ENCODE peak calls at places on chromosomes 13 and 19, in five cellular contexts. D, M, U, X and O are unnamed samples. For H3K4me1, the result is how much of the 10 kb centered on the place peaks cover.

GRCh38 chr13:48818495-48818961 is 157.2 kb upstream of the FNDC3A start:
- DNase-seq in D (no peak), M (no peak), U (no peak), X (no peak), O (no peak)

GRCh38 chr13:29436291-29436690 is 159.2 kb downstream of the SLC7A1 start:
- DNase-seq in D (no peak), M (no peak), U (no peak), X (no peak), O (no peak)

GRCh38 chr13:73417012-73417615 is 358.3 kb downstream of the KLF5 start:
- DNase-seq in D (no peak), M (no peak), U (no peak), X (peak), O (no peak)

GRCh38 chr19:12969292-12969988 is at the start of gene DAND5:
- DNase-seq in D (no peak), M (peak), U (no peak), X (peak), O (no peak)

GRCh38 chr13:100533588-100534041 is 55.0 kb downstream of the GGACT start:
- DNase-seq in D (no peak), M (no peak), U (no peak), X (no peak), O (no peak)

GRCh38 chr19:34662919-34663318 is 14.0 kb downstream of the SCGB2B2 start:
- DNase-seq in D (peak), M (no peak), U (no peak), X (no peak), O (no peak)

GRCh38 chr13:29583073-29583785 is 12.3 kb downstream of the SLC7A1 start:
- DNase-seq in D (no peak), M (no peak), U (no peak), X (peak), O (no peak)

GRCh38 chr13:20128459-20128927 is 32.4 kb downstream of the GJA3 start:
- DNase-seq in D (no peak), M (no peak), U (no peak), X (peak), O (no peak)

GRCh38 chr13:83121904-83122303 is 760.4 kb downstream of the SLITRK1 start:
- DNase-seq in D (no peak), M (no peak), U (no peak), X (no peak), O (no peak)

GRCh38 chr19:21603431-21604153 is 98.2 kb downstream of the ZNF429 start:
- DNase-seq in D (no peak), M (no peak), U (no peak), X (no peak), O (no peak)

GRCh38 chr19:33388231-33388816 is 14.8 kb downstream of the CEBPG start:
- DNase-seq in D (no peak), M (no peak), U (no peak), X (no peak), O (peak)

GRCh38 chr19:55590109-55590508 is 9.2 kb downstream of the FIZ1 start:
- DNase-seq in D (no peak), M (no peak), U (no peak), X (no peak), O (no peak)

GRCh38 chr13:77732287-77732686 is 34.8 kb downstream of the SLAIN1 start:
- DNase-seq in D (no peak), M (no peak), U (no peak), X (no peak), O (no peak)

GRCh38 chr13:79096099-79096498 is 310.0 kb downstream of the RBM26 start:
- DNase-seq in D (no peak), M (no peak), U (no peak), X (no peak), O (no peak)
- H3K4me1 ChIP-seq in D (under half), M (under half), U (under half), X (under half), O (under half)

DNA sequence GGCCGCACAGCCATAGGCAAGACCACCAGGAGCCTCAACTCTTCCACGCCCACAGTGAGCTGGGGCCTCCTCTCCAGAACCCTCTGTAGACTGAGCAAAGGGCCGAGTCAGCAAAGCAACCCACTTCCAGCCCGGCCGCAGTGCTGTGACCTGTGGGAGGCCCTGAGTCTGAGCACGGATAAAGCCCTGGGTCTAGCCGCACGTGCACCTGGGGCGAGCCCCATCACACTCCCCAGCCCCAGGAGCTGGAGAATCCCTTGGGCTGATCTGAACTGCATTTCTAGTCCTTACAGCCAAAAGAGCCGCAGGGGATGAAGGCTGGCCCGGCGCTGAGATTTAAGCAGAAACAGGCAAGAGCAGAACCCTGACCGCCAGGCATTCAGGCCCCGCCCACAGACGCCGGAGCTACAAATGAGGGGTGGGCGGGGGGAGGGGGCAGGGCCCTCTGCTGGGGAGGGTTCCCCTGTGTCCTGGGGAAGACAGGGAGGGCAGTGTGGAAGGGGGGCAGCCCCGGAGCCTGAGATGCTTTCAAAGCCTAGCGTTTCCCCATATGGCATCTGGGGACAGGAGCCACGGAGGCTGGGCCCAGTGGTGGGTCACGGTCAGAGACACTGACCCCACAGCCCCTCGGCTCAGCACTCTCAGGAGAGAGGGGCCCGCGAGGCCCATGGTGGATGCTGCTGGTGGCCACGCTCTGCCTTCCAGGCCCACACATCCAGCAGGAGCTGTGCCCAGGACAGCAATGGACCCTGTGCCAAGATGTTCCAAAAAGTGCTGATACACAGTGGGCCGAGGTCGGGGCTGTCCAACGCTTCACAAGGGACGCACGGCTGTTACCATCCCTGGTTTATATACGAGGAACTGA is 4.9 kb downstream of the TMEM259 start:
- DNase-seq in D (no peak), M (no peak), U (no peak), X (no peak), O (peak)
- H3K4me1 ChIP-seq in D (under half), M (half or more), U (under half), X (under half), O (under half)

GRCh38 chr13:44236370-44236769 is 137.3 kb upstream of the SERP2 start:
- DNase-seq in D (no peak), M (no peak), U (peak), X (no peak), O (no peak)

GRCh38 chr13:44232729-44233128 is 140.9 kb upstream of the SERP2 start:
- DNase-seq in D (no peak), M (no peak), U (no peak), X (no peak), O (no peak)

GRCh38 chr13:44237276-44237767 is 136.3 kb upstream of the SERP2 start:
- DNase-seq in D (no peak), M (peak), U (peak), X (peak), O (peak)

GRCh38 chr13:44231786-44232516 is 141.7 kb upstream of the SERP2 start:
- DNase-seq in D (no peak), M (peak), U (peak), X (no peak), O (peak)

DNA sequence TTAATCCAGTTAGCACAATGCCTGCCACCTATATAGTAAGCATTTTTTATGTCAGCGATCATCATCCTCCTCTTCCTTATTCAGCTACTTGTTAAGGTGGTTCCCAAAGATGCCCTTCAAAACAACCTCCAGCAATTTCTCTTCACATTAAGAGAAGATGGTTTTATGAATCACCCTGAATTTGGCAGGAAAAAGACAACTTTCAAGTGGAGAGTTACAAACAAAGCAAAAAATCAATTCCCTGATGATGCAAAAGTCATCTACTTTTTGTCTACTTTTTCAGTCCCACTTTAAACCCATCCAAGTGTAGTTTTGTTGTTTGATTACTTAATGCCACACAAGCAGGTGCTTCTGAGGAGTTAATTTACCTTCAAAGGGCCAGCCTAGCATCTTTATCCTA is 139.1 kb upstream of the SERP2 start:
- DNase-seq in D (no peak), M (no peak), U (no peak), X (no peak), O (no peak)
- H3K4me1 ChIP-seq in D (under half), M (under half), U (under half), X (under half), O (under half)

GRCh38 chr13:80307401-80307987 is 33.4 kb downstream of the SPRY2 start:
- DNase-seq in D (no peak), M (no peak), U (no peak), X (no peak), O (no peak)
- H3K4me1 ChIP-seq in D (under half), M (under half), U (under half), X (under half), O (under half)

DNA sequence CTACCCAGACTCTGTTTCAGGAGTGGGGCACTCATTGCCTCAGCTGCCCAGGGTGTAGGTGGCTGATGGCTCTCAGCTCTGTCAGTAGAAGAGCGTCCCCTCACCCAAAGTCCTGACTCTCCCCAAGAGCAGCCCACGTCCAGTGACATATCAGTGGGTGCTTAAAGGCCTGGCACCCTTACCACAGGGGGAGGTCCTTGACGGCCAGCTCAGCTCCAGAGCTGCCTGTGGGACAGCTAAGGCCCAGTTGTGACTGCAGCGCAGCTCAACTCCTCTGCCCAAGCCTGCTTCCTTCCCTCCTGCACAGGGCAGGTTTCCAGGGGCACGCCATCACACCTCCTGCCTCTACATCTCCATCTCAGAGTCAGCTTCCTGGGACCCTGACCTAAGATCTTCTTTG is 32.4 kb downstream of the GRIK5 start:
- DNase-seq in D (no peak), M (peak), U (no peak), X (no peak), O (no peak)
- H3K4me1 ChIP-seq in D (under half), M (under half), U (under half), X (under half), O (under half)

GRCh38 chr19:1264801-1265610 is 4.1 kb upstream of the CIRBP start:
- DNase-seq in D (no peak), M (peak), U (peak), X (peak), O (peak)
- H3K4me1 ChIP-seq in D (half or more), M (half or more), U (under half), X (half or more), O (half or more)

GRCh38 chr19:49908480-49909420 is 12.1 kb upstream of the IL4I1 start:
- DNase-seq in D (no peak), M (no peak), U (no peak), X (no peak), O (no peak)
- H3K4me1 ChIP-seq in D (under half), M (under half), U (under half), X (under half), O (under half)

GRCh38 chr19:45035755-45036154 is 3.1 kb upstream of the CLASRP start:
- DNase-seq in D (no peak), M (no peak), U (no peak), X (no peak), O (no peak)

GRCh38 chr19:45025264-45025663 is 13.6 kb upstream of the CLASRP start:
- DNase-seq in D (no peak), M (no peak), U (no peak), X (no peak), O (no peak)

GRCh38 chr19:45027371-45027770 is 11.5 kb upstream of the CLASRP start:
- DNase-seq in D (no peak), M (no peak), U (no peak), X (no peak), O (no peak)

GRCh38 chr19:45032421-45032820 is 6.4 kb upstream of the CLASRP start:
- DNase-seq in D (no peak), M (no peak), U (no peak), X (no peak), O (no peak)

GRCh38 chr19:45030825-45031224 is 8.0 kb upstream of the CLASRP start:
- DNase-seq in D (no peak), M (no peak), U (no peak), X (no peak), O (no peak)
- H3K4me1 ChIP-seq in D (under half), M (under half), U (under half), X (under half), O (under half)